ENCODE peak calls at places on chromosomes 4 and X, in ten cellular contexts. B, S, R, U, C, Q, E, W, D and L are unnamed samples.

GRCh38 chr4:62661821-62662220 is 1461.7 kb downstream of the ADGRL3 start:
- DNase-seq in B (no peak), S (no peak), R (no peak), U (no peak), C (no peak), Q (no peak), E (no peak), W (no peak), D (no peak), L (no peak)

GRCh38 chrX:9816094-9816700 is 30.0 kb downstream of the SHROOM2 start:
- DNase-seq in B (no peak), S (no peak), R (no peak), U (no peak), C (no peak), Q (peak; percentile 72), E (no peak), W (no peak), D (no peak), L (no peak)

GRCh38 chrX:9163153-9163790 is 129.3 kb upstream of the FAM9B start:
- DNase-seq in B (no peak), S (no peak), R (peak; percentile 18), U (no peak), C (no peak), Q (peak; percentile 33), E (peak; percentile 56), W (peak; percentile 54), D (no peak), L (no peak)

GRCh38 chr4:118968006-118968405 is 79.4 kb downstream of the SYNPO2 start:
- DNase-seq in B (no peak), S (peak; percentile 95), R (peak; percentile 92), U (peak; percentile 83), C (peak; percentile 92), Q (peak; percentile 96), E (peak; percentile 96), W (no peak), D (peak; percentile 87), L (no peak)

GRCh38 chr4:102168580-102168979 is 176.7 kb downstream of the SLC39A8 start:
- DNase-seq in B (no peak), S (no peak), R (no peak), U (peak; percentile 47), C (no peak), Q (no peak), E (no peak), W (no peak), D (no peak), L (no peak)

GRCh38 chr4:158823461-158823873 is 54.6 kb downstream of the FNIP2 start:
- DNase-seq in B (no peak), S (peak; percentile 26), R (peak; percentile 54), U (no peak), C (no peak), Q (peak; percentile 61), E (peak; percentile 18), W (no peak), D (no peak), L (no peak)

GRCh38 chr4:152957437-152958185 is 21.5 kb downstream of the FHDC1 start:
- DNase-seq in B (no peak), S (peak; percentile 20), R (no peak), U (peak; percentile 85), C (no peak), Q (no peak), E (no peak), W (peak; percentile 6), D (no peak), L (peak; percentile 16)

GRCh38 chrX:17547658-17548057 is 172.7 kb downstream of the NHS start:
- DNase-seq in B (no peak), S (peak; percentile 68), R (peak; percentile 83), U (peak; percentile 60), C (peak; percentile 55), Q (peak; percentile 91), E (peak; percentile 86), W (peak; percentile 80), D (peak; percentile 54), L (no peak)

GRCh38 chr4:22458112-22458511 is 57.8 kb downstream of the ADGRA3 start:
- DNase-seq in B (no peak), S (no peak), R (no peak), U (no peak), C (no peak), Q (no peak), E (no peak), W (no peak), D (no peak), L (peak; percentile 20)

GRCh38 chr4:13762126-13762525 is 134.6 kb upstream of the BOD1L1 start:
- DNase-seq in B (no peak), S (peak; percentile 27), R (peak; percentile 3), U (no peak), C (no peak), Q (no peak), E (no peak), W (no peak), D (no peak), L (no peak)

GRCh38 chrX:10433296-10433965 is 187.0 kb downstream of the MID1 start:
- DNase-seq in B (no peak), S (no peak), R (no peak), U (no peak), C (no peak), Q (no peak), E (no peak), W (no peak), D (no peak), L (peak; percentile 4)

GRCh38 chr4:15964159-15964558 is 1.2 kb upstream of the FGFBP2 start:
- DNase-seq in B (no peak), S (no peak), R (no peak), U (no peak), C (no peak), Q (no peak), E (no peak), W (no peak), D (no peak), L (no peak)
- TF ChIP-seq CTCF in B (no peak), S (no peak), R (no peak), U (no peak), C (no peak), Q (no peak), E (no peak), W (peak; percentile 5), D (no peak), L (no peak)

DNA sequence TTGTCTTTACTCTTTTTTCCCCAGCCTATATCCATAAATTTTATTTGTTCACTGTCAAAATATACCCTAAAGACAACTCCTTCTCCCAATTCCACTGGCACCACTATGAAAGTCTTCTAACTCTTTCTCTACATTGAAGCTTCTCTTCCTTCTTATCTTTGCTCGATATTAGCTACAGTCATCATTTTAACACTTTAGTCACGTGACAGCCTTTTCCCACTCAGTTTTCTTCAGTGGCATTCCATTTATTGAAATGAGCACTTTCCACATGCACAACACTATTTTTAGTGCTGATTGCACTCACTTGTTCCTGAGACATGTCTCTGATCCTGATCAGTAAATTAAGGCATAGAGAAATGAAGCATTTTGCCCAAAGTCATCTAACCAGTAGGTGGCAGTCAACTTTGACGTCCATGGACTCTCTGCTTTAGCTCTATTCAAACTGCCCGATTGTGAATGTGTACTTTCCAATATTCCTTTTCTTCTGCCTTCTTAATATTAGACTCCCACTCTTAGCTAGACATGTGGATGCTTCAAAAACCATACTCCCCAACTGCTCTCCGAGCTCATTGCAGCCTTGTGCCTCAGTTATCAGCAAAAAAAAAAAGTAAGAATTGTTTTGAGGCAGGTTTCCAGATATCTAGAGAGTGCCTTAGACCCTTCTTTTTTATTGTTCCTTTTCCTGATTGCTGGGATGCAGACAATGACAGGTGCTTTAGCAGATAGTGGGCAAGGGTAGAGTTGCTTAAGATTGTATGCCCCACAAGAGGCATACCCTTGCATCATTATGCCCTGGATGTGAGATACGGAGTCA is 394.4 kb upstream of the ADGRL3 start:
- DNase-seq in B (no peak), S (peak; percentile 13), R (peak; percentile 61), U (peak; percentile 51), C (peak; percentile 63), Q (peak; percentile 48), E (peak; percentile 61), W (peak; percentile 18), D (no peak), L (peak; percentile 11)
- TF ChIP-seq CTCF in B (no peak), S (peak; percentile 46), R (peak; percentile 72), U (peak; percentile 63), C (peak; percentile 69), Q (peak; percentile 74), E (peak; percentile 47), W (no peak), D (no peak), L (peak; percentile 62)

GRCh38 chr4:137608085-137608484 is 75.8 kb upstream of the PCDH18 start:
- DNase-seq in B (no peak), S (peak; percentile 51), R (no peak), U (no peak), C (no peak), Q (no peak), E (no peak), W (no peak), D (no peak), L (no peak)

GRCh38 chr4:137614491-137614890 is 82.2 kb upstream of the PCDH18 start:
- DNase-seq in B (no peak), S (no peak), R (no peak), U (no peak), C (no peak), Q (no peak), E (peak; percentile 49), W (no peak), D (no peak), L (no peak)

GRCh38 chr4:137609693-137610450 is 77.6 kb upstream of the PCDH18 start:
- DNase-seq in B (no peak), S (peak; percentile 90), R (peak; percentile 53), U (no peak), C (no peak), Q (peak; percentile 22), E (peak; percentile 70), W (no peak), D (peak; percentile 45), L (no peak)

GRCh38 chr4:137611998-137612700 is 79.9 kb upstream of the PCDH18 start:
- DNase-seq in B (no peak), S (peak; percentile 49), R (no peak), U (no peak), C (no peak), Q (no peak), E (no peak), W (no peak), D (no peak), L (no peak)

DNA sequence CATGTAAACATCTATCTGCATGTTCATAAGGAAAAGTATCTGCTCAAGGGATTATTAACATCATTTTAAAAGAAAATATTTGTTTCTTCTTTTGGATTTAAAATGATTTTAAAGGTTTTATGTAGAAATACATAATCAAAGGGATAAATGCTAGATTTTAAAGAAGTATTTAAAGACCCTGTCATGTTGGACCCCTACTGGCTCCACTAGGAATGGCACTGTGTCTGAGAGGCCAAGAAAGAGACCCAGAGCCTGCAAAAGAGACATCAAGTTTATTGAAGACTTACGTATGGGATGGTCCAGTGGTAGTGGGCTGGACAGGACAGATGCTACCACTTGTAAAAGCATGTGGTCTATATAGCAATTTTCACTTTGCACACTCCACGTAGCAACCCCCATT is 78.7 kb upstream of the PCDH18 start:
- DNase-seq in B (no peak), S (peak; percentile 18), R (peak; percentile 31), U (peak; percentile 33), C (peak; percentile 9), Q (no peak), E (peak; percentile 28), W (peak; percentile 13), D (no peak), L (peak; percentile 13)
- TF ChIP-seq CTCF in B (no peak), S (peak; percentile 67), R (peak; percentile 61), U (peak; percentile 70), C (peak; percentile 31), Q (peak; percentile 49), E (peak; percentile 66), W (no peak), D (peak; percentile 38), L (peak; percentile 46)

DNA sequence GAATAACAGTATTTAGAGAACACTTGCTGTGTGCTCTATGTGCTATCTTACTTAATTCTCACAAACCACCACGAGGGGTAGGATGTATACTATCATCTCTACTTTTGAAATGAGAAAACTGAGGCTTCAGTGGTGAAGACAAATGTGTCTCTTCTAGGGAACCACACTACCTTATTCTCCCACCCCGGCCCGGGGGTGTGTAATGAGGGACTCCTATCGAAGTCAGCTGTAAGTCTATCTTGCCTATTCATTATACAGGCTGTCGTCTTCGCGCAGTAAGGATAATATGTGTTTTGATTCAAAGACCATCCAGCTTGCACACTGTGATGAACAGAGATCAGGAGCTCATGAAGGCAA is 1.1 kb downstream of the NOP14 start:
- DNase-seq in B (no peak), S (peak; percentile 13), R (no peak), U (no peak), C (peak; percentile 47), Q (no peak), E (no peak), W (no peak), D (no peak), L (peak; percentile 25)
- TF ChIP-seq CTCF in B (no peak), S (peak; percentile 12), R (no peak), U (peak; percentile 5), C (peak; percentile 23), Q (no peak), E (no peak), W (no peak), D (no peak), L (no peak)